ENCODE peak calls at places on chromosomes 3 and 15, in four cellular contexts. One of them, this sample, is unnamed.

GRCh38 chr3:40979962-40980361 is 219.3 kb upstream of the CTNNB1 start:
- DNase-seq in adrenal gland: no peak
- DNase-seq in type B pancreatic cell: no peak
- DNase-seq in fibroblast of lung: no peak
- DNase-seq in this sample: no peak

GRCh38 chr3:58529516-58530353 is 7.3 kb downstream of the ACOX2 start:
- DNase-seq in type B pancreatic cell: no peak
- DNase-seq in adrenal gland: no peak
- DNase-seq in fibroblast of lung: no peak
- DNase-seq in this sample: peak

GRCh38 chr3:171614318-171614967 is 154.2 kb upstream of the TNIK start:
- DNase-seq in fibroblast of lung: peak
- DNase-seq in type B pancreatic cell: no peak
- DNase-seq in adrenal gland: no peak
- DNase-seq in this sample: peak

GRCh38 chr3:16447156-16447555 is 66.3 kb downstream of the RFTN1 start:
- DNase-seq in adrenal gland: no peak
- DNase-seq in type B pancreatic cell: no peak
- DNase-seq in fibroblast of lung: no peak
- DNase-seq in this sample: no peak

GRCh38 chr15:69544349-69545113 is 91.9 kb downstream of the RPLP1 start:
- DNase-seq in fibroblast of lung: no peak
- DNase-seq in type B pancreatic cell: no peak
- DNase-seq in adrenal gland: no peak
- DNase-seq in this sample: no peak

GRCh38 chr3:440826-441225 is 244.3 kb downstream of the CHL1 start:
- DNase-seq in fibroblast of lung: no peak
- DNase-seq in adrenal gland: no peak
- DNase-seq in type B pancreatic cell: no peak
- DNase-seq in this sample: no peak

GRCh38 chr3:180700941-180701340 is 21.7 kb upstream of the CCDC39 start:
- DNase-seq in type B pancreatic cell: no peak
- DNase-seq in fibroblast of lung: no peak
- DNase-seq in adrenal gland: no peak
- DNase-seq in this sample: no peak

GRCh38 chr15:68154923-68155559 is 50.1 kb downstream of the CALML4 start:
- DNase-seq in adrenal gland: peak
- DNase-seq in fibroblast of lung: peak
- DNase-seq in type B pancreatic cell: no peak
- DNase-seq in this sample: peak

GRCh38 chr3:5205165-5205941 is 17.8 kb downstream of the EDEM1 start:
- DNase-seq in type B pancreatic cell: no peak
- DNase-seq in fibroblast of lung: no peak
- DNase-seq in adrenal gland: no peak
- DNase-seq in this sample: no peak

GRCh38 chr3:56207913-56208312 is 260.4 kb downstream of the ERC2 start:
- DNase-seq in type B pancreatic cell: no peak
- DNase-seq in adrenal gland: no peak
- DNase-seq in fibroblast of lung: no peak
- DNase-seq in this sample: no peak

GRCh38 chr3:83034806-83035703 is 1273.6 kb upstream of the GBE1 start:
- DNase-seq in type B pancreatic cell: peak
- DNase-seq in fibroblast of lung: no peak
- DNase-seq in adrenal gland: no peak
- DNase-seq in this sample: no peak

GRCh38 chr15:94004697-94005096 is 226.7 kb upstream of the MCTP2 start:
- DNase-seq in type B pancreatic cell: no peak
- DNase-seq in adrenal gland: no peak
- DNase-seq in fibroblast of lung: peak
- DNase-seq in this sample: no peak

GRCh38 chr15:50262533-50262932 is 3.0 kb downstream of the HDC start:
- DNase-seq in fibroblast of lung: no peak
- DNase-seq in type B pancreatic cell: no peak
- DNase-seq in adrenal gland: no peak
- DNase-seq in this sample: no peak

DNA sequence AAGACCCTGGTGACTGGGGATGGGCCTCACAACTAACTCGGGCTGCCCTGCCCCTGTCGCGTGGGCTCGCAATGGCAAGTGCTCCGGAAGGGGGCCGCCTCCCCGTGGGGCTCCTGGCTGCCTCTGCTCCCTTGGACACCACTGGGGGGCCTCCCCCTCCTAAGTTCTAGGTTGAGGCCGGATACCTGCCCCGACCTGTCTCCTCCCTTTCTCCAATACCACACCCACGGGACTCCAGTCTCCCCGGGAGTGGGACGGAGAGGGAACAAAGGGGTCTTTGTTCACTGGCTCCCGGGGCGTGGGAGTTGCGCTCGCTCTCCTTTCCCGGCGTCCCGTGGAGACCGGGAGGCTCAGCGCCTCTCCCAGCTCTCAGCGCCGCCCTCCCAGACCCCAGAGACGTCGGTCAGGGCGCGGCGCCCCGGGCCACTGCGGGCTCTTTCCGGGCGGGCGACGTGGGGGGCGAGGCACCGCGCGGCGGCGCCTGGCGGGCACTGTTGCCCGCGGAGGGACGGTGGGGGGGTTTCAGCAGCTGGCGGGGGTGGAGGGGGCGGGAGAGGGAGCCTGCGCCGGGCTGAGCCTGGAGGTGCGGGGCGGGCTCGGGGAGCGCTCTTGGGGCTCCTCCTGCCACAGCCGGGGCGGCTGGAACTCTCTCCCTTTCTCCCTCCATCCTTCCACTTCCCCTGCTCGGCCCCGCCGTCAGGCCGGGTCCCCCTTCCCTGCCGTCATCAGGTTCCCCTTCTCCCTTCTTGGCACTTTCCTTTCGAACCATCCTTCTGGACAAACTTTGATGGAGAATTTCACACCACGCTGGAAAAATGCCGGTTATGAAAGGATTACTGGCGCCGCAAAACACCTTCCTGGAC is at the start of gene KCNH8:
- DNase-seq in fibroblast of lung: no peak
- DNase-seq in type B pancreatic cell: peak
- DNase-seq in adrenal gland: peak
- DNase-seq in this sample: no peak
- TF ChIP-seq CTCF in fibroblast of lung: no peak
- TF ChIP-seq CTCF in type B pancreatic cell: no peak
- TF ChIP-seq CTCF in adrenal gland: no peak
- TF ChIP-seq CTCF in this sample: no peak

DNA sequence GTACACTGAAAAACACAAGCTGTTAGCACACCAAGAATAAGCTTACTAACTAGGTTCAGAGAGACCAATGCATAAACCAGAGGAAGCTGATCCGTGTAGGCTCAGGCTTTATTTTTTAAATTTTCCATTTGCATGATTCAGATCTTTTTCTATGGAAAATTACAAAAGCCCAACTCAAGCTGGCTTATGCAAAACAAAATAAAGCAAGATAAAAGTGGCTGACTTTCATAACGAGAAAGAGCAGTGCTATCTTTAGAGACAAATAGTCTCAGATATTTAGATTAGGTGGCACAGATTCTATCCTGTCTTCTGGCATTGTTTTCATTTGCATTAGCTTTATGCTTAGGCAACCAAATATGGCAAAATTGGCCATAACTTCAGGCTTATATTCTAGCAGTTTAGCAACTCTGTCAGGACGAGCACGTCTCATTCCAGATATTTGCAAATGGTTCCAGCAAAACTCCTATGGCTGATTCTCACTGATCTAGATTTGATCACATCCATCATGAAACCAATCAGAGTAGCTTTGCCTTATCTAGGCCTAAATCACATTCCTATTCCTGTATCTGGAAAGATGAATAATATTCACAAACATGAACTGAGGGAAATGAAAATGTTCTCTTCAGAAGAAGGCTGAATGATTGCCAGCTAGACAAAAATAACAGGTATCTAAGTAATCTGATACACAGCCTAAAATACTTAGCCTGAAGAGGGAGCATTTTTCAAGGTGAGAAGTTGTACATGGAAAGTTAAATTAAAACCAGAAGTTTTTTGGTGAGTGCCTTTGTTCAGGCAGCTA is 216.4 kb upstream of the DPPA4 start:
- DNase-seq in type B pancreatic cell: no peak
- DNase-seq in fibroblast of lung: no peak
- DNase-seq in adrenal gland: no peak
- DNase-seq in this sample: peak
- TF ChIP-seq CTCF in type B pancreatic cell: no peak
- TF ChIP-seq CTCF in fibroblast of lung: no peak
- TF ChIP-seq CTCF in adrenal gland: no peak
- TF ChIP-seq CTCF in this sample: no peak

GRCh38 chr3:103614719-103615118 is 1179.9 kb downstream of the ZPLD1 start:
- DNase-seq in type B pancreatic cell: no peak
- DNase-seq in fibroblast of lung: no peak
- DNase-seq in adrenal gland: no peak
- DNase-seq in this sample: no peak

GRCh38 chr3:103613738-103614137 is 1178.9 kb downstream of the ZPLD1 start:
- DNase-seq in fibroblast of lung: no peak
- DNase-seq in adrenal gland: no peak
- DNase-seq in type B pancreatic cell: no peak
- DNase-seq in this sample: no peak

GRCh38 chr3:103609472-103609871 is 1174.7 kb downstream of the ZPLD1 start:
- DNase-seq in fibroblast of lung: no peak
- DNase-seq in adrenal gland: no peak
- DNase-seq in type B pancreatic cell: no peak
- DNase-seq in this sample: no peak
- TF ChIP-seq CTCF in fibroblast of lung: no peak
- TF ChIP-seq CTCF in adrenal gland: no peak
- TF ChIP-seq CTCF in type B pancreatic cell: no peak
- TF ChIP-seq CTCF in this sample: no peak

DNA sequence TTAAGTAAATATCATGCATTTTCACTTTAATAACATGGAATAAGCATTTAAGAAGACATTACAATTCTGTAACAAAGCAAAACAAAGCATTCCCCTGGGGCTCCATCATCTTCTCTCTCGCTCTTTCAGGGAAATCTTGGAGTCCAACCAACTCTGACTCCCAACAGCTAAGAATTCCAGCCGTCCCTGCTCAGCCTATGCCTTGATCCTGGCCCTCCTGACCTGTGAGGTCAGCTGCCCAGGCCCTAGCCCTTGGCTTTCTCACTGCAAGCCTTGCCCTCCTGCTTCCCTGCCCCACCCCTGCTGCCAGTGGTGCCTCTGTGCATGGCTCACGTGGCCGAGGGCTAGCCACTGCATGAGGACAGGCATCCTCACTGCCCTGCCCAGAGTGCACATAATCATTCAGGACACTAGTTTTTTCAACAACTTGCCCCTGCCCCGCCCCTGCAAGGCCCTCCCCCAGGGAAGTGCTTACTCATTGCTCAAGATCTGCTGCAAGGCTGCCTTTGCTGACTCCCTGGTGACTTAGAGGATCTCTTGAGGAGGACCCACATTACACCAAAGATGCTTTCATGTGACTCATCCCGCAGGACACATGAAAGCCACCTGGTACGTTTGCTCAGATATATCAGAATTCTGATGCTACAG is 37.6 kb downstream of the MTMR10 start:
- DNase-seq in fibroblast of lung: peak
- DNase-seq in type B pancreatic cell: no peak
- DNase-seq in adrenal gland: peak
- DNase-seq in this sample: peak
- TF ChIP-seq CTCF in fibroblast of lung: no peak
- TF ChIP-seq CTCF in type B pancreatic cell: no peak
- TF ChIP-seq CTCF in adrenal gland: no peak
- TF ChIP-seq CTCF in this sample: no peak

GRCh38 chr3:150410311-150411105 is 2.4 kb downstream of the TSC22D2 start:
- DNase-seq in type B pancreatic cell: peak
- DNase-seq in fibroblast of lung: no peak
- DNase-seq in adrenal gland: peak
- DNase-seq in this sample: no peak

GRCh38 chr3:150409125-150409526 is 1.0 kb downstream of the TSC22D2 start:
- DNase-seq in type B pancreatic cell: no peak
- DNase-seq in adrenal gland: peak
- DNase-seq in fibroblast of lung: no peak
- DNase-seq in this sample: no peak

GRCh38 chr3:150408232-150409124 is at the start of gene TSC22D2:
- DNase-seq in fibroblast of lung: peak
- DNase-seq in type B pancreatic cell: peak
- DNase-seq in adrenal gland: peak
- DNase-seq in this sample: peak

GRCh38 chr3:150411106-150411460 is 3.0 kb downstream of the TSC22D2 start:
- DNase-seq in fibroblast of lung: no peak
- DNase-seq in adrenal gland: no peak
- DNase-seq in type B pancreatic cell: no peak
- DNase-seq in this sample: no peak

GRCh38 chr3:150409527-150410310 is 1.6 kb downstream of the TSC22D2 start:
- DNase-seq in adrenal gland: peak
- DNase-seq in type B pancreatic cell: peak
- DNase-seq in fibroblast of lung: peak
- DNase-seq in this sample: peak
- TF ChIP-seq CTCF in adrenal gland: peak
- TF ChIP-seq CTCF in type B pancreatic cell: peak
- TF ChIP-seq CTCF in fibroblast of lung: peak
- TF ChIP-seq CTCF in this sample: peak

DNA sequence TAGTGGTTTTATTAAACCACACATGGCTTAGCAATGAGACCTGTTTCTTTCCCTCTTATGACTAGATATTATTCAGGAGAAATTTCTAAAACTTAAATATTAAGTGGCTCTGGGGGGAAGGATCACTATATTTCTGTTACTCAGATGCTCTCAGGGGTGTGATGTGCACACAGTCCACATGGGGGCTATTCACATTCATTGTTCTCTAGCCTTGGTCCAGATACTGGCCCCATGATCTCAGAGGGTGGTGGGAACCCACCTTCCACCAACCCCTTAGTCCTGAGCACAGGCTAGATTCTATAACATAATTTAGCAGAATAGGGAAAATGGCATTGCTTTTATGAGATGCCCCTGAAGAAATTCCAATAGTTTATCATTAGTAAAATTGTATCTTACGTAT is 149.0 kb upstream of the ST8SIA2 start:
- DNase-seq in type B pancreatic cell: no peak
- DNase-seq in adrenal gland: no peak
- DNase-seq in fibroblast of lung: no peak
- DNase-seq in this sample: no peak
- TF ChIP-seq CTCF in type B pancreatic cell: peak
- TF ChIP-seq CTCF in adrenal gland: no peak
- TF ChIP-seq CTCF in fibroblast of lung: no peak
- TF ChIP-seq CTCF in this sample: no peak

This sample was measured in choroid plexus epithelial cell.